ENCODE peak calls at places on chromosomes 7 and 10, in four cellular contexts. L is mesendoderm; W is testis; I is naive thymus-derived CD4-positive, alpha-beta T cell. Z is an unnamed sample.
A peak's percentile ranks its signal among the peaks of the same experiment; 100 is the strongest.

GRCh38 chr7:150375662-150376521 is 3.2 kb upstream of the ZNF775 start:
- DNase-seq in L (no peak), W (no peak), I (peak; percentile 49), Z (no peak)

GRCh38 chr10:24858244-24858907 is 94.0 kb downstream of the PRTFDC1 start:
- DNase-seq in L (peak; percentile 54), W (no peak), I (no peak), Z (no peak)

GRCh38 chr10:121288011-121288410 is 310.2 kb downstream of the FGFR2 start:
- DNase-seq in L (peak; percentile 31), W (no peak), I (no peak), Z (no peak)

GRCh38 chr7:116438274-116438673 is 61.3 kb upstream of the CAV2 start:
- DNase-seq in L (peak; percentile 42), W (no peak), I (no peak), Z (no peak)

GRCh38 chr10:48478980-48479811 is 125.7 kb downstream of the ARHGAP22 start:
- DNase-seq in L (no peak), W (no peak), I (no peak), Z (no peak)

GRCh38 chr7:1227071-1227804 is 5.4 kb upstream of the UNCX start:
- DNase-seq in L (peak; percentile 37), W (no peak), I (no peak), Z (no peak)

GRCh38 chr10:33086100-33086499 is 128.1 kb upstream of the ITGB1 start:
- DNase-seq in L (no peak), W (no peak), I (no peak), Z (no peak)

GRCh38 chr10:80406249-80406648 is 2.1 kb upstream of the PRXL2A start:
- DNase-seq in L (no peak), W (no peak), I (no peak), Z (no peak)

GRCh38 chr10:16518822-16519221 is 2.9 kb downstream of the C1QL3 start:
- DNase-seq in L (no peak), W (no peak), I (no peak), Z (no peak)

GRCh38 chr10:88253622-88254021 is 329.5 kb downstream of the RNLS start:
- DNase-seq in L (no peak), W (no peak), I (no peak), Z (no peak)

GRCh38 chr7:36790280-36790679 is 66.0 kb upstream of the AOAH start:
- DNase-seq in L (no peak), W (no peak), I (peak; percentile 29), Z (no peak)

DNA sequence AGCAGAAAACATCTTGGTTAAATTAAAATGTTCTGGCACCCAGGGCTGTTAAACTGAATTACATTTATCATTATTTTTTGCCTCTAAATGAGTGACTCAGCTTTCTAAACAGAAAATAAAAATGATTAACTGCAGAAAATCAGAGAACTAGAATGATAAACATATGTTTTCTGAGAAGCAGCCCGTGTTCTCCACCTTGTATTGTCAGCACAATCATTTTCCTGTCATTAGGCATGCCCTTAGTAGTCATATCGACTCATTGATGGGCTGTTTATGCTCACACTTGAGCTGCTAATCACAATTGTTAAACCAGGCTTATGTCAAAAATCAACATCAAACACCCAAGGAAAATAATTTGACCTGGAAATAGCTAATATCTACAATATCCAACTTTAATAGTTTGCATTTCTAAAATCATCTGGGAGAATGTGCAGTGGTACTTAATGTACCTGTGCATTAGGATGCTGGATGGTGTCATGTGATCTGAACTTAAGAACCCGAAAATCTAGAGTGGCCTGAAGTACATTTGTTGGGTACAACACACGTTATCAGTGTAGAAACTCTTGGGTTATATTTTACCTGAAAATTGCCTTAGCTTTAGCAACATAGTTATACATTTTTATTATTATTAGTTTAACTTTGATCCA is 2.3 kb downstream of the MDFIC start:
- DNase-seq in L (no peak), W (no peak), I (no peak), Z (no peak)
- H3K4me3 ChIP-seq in L (no peak overlapping the region), W (no peak overlapping the region), I (peak overlapping the region; percentile 80), Z (peak overlapping the region; percentile 71)

DNA sequence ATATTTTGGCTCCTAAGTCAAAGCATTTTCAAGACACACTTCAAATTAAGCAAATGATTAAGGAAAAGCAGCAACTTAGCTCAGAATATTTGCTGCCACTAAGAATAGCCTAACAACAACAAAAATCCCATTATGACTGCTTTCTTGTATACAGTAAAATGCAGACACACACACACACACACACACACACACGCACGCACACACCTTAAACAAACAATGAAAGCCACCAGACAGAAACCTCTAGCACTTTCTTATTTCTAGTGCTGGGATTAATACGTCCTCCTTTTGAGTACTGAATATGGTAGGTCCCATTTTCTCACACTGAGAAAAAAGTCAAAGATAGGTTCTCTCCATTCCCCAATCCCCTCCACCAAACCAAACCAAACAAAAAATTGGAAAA is 23.4 kb upstream of the FEZF1 start:
- DNase-seq in L (no peak), W (no peak), I (no peak), Z (no peak)
- H3K4me1 ChIP-seq in L (no peaks in the 10 kb centered on the region), W (no peaks in the 10 kb centered on the region), I (no peaks in the 10 kb centered on the region), Z (no peaks in the 10 kb centered on the region)

DNA sequence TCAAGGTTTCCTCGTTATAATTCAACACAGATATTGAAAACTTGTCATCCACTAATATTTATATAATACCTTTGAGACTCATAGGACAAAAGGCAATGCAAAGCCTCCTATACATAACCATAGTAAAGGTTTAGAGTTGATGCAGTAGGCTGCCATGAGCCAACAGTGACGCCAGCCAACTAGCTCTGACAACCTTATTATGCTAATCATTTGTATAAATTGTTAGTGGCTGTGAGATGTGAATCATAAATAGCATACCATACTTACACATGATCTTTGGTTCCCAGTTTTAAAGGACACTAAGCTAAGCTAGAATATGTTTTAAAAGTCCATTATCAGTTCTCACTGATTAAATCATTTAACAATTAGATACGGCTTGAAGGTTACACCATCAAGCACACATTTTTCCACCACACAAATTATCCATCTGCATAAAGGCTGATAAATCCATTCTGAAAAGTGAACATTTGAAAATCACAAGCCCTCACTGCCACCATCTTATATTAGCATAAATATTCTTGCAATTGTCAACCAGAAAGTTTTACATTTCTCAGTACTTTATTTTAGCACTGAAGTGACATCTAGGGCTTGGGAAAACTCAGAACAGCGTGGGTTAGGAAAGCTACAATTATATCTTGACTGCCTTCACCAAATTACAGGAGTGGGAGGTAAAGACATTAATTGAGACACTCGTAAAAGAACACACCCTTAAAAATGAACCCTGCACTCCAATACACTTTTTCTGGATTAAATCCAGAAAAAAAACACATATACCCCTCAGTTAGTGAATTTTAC is 30.7 kb downstream of the COA1 start:
- DNase-seq in L (no peak), W (no peak), I (no peak), Z (no peak)
- H3K27ac ChIP-seq in L (no peak overlapping the region), W (no peak overlapping the region), I (peak overlapping the region; percentile 32), Z (no peak overlapping the region)

GRCh38 chr10:49486738-49487137 is 52.2 kb downstream of the ERCC6 start:
- DNase-seq in L (no peak), W (no peak), I (no peak), Z (no peak)
- H3K4me3 ChIP-seq in L (no peak overlapping the region), W (no peak overlapping the region), I (no peak overlapping the region), Z (no peak overlapping the region)

Z was measured in right cardiac atrium.